ENCODE peak calls at places on chromosomes 3 and 15, in four cellular contexts. E, F, H and N are unnamed samples.
A peak's percentile ranks its signal among the peaks of the same experiment; 100 is the strongest.

GRCh38 chr15:79849789-79850188 is 47.0 kb downstream of the MTHFS start:
- DNase-seq in F (peak; percentile 21), H (peak; percentile 60), E (peak; percentile 52), N (peak; percentile 21)

GRCh38 chr3:150744041-150745026 is 18.6 kb downstream of the SIAH2 start:
- DNase-seq in H (no peak), E (no peak), F (no peak), N (no peak)

GRCh38 chr15:35705885-35706590 is 160.1 kb upstream of the DPH6 start:
- DNase-seq in H (no peak), E (peak; percentile 40), F (no peak), N (no peak)

GRCh38 chr3:45064512-45065372 is 38.6 kb downstream of the CLEC3B start:
- DNase-seq in H (no peak), E (peak; percentile 94), F (peak; percentile 71), N (no peak)

GRCh38 chr3:5317572-5317971 is 130.1 kb downstream of the EDEM1 start:
- DNase-seq in H (no peak), F (no peak), E (peak; percentile 40), N (no peak)

GRCh38 chr3:116408473-116408872 is 36.8 kb downstream of the LSAMP start:
- DNase-seq in F (no peak), E (no peak), H (no peak), N (no peak)

GRCh38 chr3:134232146-134232545 is 18.5 kb downstream of the RYK start:
- DNase-seq in H (no peak), F (no peak), E (peak; percentile 55), N (no peak)

GRCh38 chr3:23685484-23686258 is 120.1 kb upstream of the UBE2E1 start:
- DNase-seq in E (peak; percentile 99), H (no peak), F (peak; percentile 76), N (no peak)

GRCh38 chr3:121737644-121738043 is 11.9 kb downstream of the GOLGB1 start:
- DNase-seq in E (no peak), F (no peak), H (no peak), N (no peak)

GRCh38 chr3:84885199-84885882 is 73.4 kb upstream of the CADM2 start:
- DNase-seq in E (no peak), F (no peak), H (no peak), N (no peak)

GRCh38 chr3:134328846-134329245 is 45.4 kb downstream of the AMOTL2 start:
- DNase-seq in H (peak; percentile 23), E (no peak), F (no peak), N (no peak)

GRCh38 chr15:77014137-77015081 is 19.5 kb downstream of the PSTPIP1 start:
- DNase-seq in H (no peak), F (no peak), E (no peak), N (no peak)
- H3K4me2 ChIP-seq in H (no peak overlapping the region), F (no peak overlapping the region), E (no peak overlapping the region), N (no peak overlapping the region)

GRCh38 chr3:138068579-138069174 is 46.7 kb downstream of the DZIP1L start:
- DNase-seq in H (peak; percentile 88), F (peak; percentile 48), E (peak; percentile 80), N (peak; percentile 73)
- H3K9ac ChIP-seq in H (no peak overlapping the region), F (no peak overlapping the region), E (no peak overlapping the region), N (no peak overlapping the region)

GRCh38 chr3:12557472-12558105 is 702 bp downstream of the MKRN2 start:
- DNase-seq in F (peak; percentile 12), H (no peak), E (peak; percentile 59), N (no peak)

GRCh38 chr3:12558706-12559105 is 1.8 kb downstream of the MKRN2 start:
- DNase-seq in H (no peak), F (no peak), E (no peak), N (no peak)

GRCh38 chr3:12559520-12559919 is 2.6 kb downstream of the MKRN2 start:
- DNase-seq in E (no peak), H (no peak), F (peak; percentile 31), N (no peak)

GRCh38 chr3:12556243-12556722 is 604 bp upstream of the MKRN2 start:
- DNase-seq in H (no peak), E (no peak), F (no peak), N (no peak)

GRCh38 chr3:12556723-12557471 is at the start of gene MKRN2:
- DNase-seq in H (peak; percentile 91), F (peak; percentile 86), E (peak; percentile 78), N (peak; percentile 86)
- H3K14ac ChIP-seq in H (peak within 1 kb of the TSS; percentile 88), F (peak within 1 kb of the TSS; percentile 100), E (peak within 1 kb of the TSS; percentile 87), N (no peak within 1 kb of the TSS)

GRCh38 chr15:88989578-88989977 is 76.4 kb upstream of the MFGE8 start:
- DNase-seq in E (peak; percentile 94), H (no peak), F (peak; percentile 67), N (no peak)
- H3K4me2 ChIP-seq in E (peak overlapping the region; percentile 75), H (no peak overlapping the region), F (no peak overlapping the region), N (no peak overlapping the region)

DNA sequence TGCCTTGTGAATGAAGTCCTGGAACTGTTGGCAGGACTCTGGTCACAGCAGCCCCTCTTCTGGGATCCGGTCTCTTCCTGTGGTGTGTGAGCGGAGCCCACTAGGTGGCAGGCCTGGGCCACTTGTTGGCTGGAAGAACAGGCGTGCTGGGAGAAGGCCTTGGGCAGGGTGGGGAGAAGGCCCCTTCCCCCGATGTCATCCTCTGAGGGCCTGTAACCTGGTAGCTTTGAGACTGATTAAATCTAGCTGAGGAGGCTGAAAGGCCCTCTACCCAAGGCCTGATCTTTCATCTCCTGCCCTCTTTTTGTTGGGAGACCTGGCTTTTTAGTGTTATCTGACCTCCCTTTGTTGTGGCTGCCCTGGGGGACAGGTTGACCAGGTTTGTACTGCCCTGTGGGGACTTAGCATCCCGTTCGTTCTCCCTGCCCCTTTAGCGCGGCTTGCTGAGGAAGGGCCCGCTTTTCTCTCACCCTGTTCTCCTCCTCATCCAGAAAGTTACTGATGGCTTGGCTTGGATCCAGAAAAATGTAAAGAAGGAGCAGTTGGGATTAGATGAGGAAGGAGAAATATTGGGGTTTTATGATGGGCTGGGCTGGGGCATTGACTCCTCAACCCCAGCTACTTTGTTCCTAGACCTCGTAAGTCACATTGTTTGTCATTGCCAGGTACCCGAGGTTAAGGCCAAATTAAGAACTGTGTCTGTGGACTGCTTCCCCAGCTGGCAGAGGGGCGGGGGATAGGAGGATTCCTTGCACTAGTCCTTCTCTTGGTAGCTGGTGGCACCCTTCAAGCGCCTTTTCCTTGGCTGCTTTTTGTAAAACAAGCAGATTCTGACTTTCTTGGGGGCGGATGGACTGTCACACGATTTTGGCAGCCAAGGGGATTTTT is 48.5 kb downstream of the CHCHD6 start:
- DNase-seq in F (peak; percentile 72), H (peak; percentile 94), E (peak; percentile 78), N (peak; percentile 71)
- H3K9ac ChIP-seq in F (no peak overlapping the region), H (no peak overlapping the region), E (no peak overlapping the region), N (no peak overlapping the region)

GRCh38 chr3:154323921-154324738 is at the start of gene DHX36:
- DNase-seq in E (peak; percentile 93), F (peak; percentile 83), H (peak; percentile 93), N (peak; percentile 91)
- H3K14ac ChIP-seq in E (peak within 1 kb of the TSS; percentile 24), F (peak within 1 kb of the TSS; percentile 19), H (peak within 1 kb of the TSS; percentile 97), N (no peak within 1 kb of the TSS)